ENCODE peak calls at places on chromosomes 6 and 20, in five cellular contexts. One of them, this sample, is unnamed.
A peak's percentile ranks its signal among the peaks of the same experiment; 100 is the strongest.

GRCh38 chr20:58228484-58229197 is at the start of gene ANKRD60:
- DNase-seq in stimulated activated CD8-positive, alpha-beta memory T cell treated with anti-CD3 and anti-CD28 coated beads, Interleukin-15, amount 100 ng/mL, for 1 hour: no peak
- DNase-seq in GM12865: no peak
- DNase-seq in dorsolateral prefrontal cortex: no peak
- DNase-seq in GM10248: peak; percentile 44
- DNase-seq in this sample: peak; percentile 64

GRCh38 chr6:11413112-11413687 is 124.3 kb upstream of the TMEM170B start:
- DNase-seq in GM12865: peak; percentile 48
- DNase-seq in GM10248: no peak
- DNase-seq in dorsolateral prefrontal cortex: no peak
- DNase-seq in stimulated activated CD8-positive, alpha-beta memory T cell treated with anti-CD3 and anti-CD28 coated beads, Interleukin-15, amount 100 ng/mL, for 1 hour: no peak
- DNase-seq in this sample: no peak

GRCh38 chr20:37521091-37521771 is at the start of gene NNAT:
- DNase-seq in GM10248: no peak
- DNase-seq in stimulated activated CD8-positive, alpha-beta memory T cell treated with anti-CD3 and anti-CD28 coated beads, Interleukin-15, amount 100 ng/mL, for 1 hour: no peak
- DNase-seq in dorsolateral prefrontal cortex: peak; percentile 66
- DNase-seq in GM12865: no peak
- DNase-seq in this sample: no peak

GRCh38 chr6:10262505-10262904 is 152.4 kb downstream of the TFAP2A start:
- DNase-seq in GM12865: no peak
- DNase-seq in GM10248: no peak
- DNase-seq in stimulated activated CD8-positive, alpha-beta memory T cell treated with anti-CD3 and anti-CD28 coated beads, Interleukin-15, amount 100 ng/mL, for 1 hour: no peak
- DNase-seq in dorsolateral prefrontal cortex: no peak
- DNase-seq in this sample: no peak

GRCh38 chr6:43702522-43703440 is 15.2 kb upstream of the MRPS18A start:
- DNase-seq in GM12865: peak; percentile 52
- DNase-seq in stimulated activated CD8-positive, alpha-beta memory T cell treated with anti-CD3 and anti-CD28 coated beads, Interleukin-15, amount 100 ng/mL, for 1 hour: no peak
- DNase-seq in dorsolateral prefrontal cortex: no peak
- DNase-seq in GM10248: peak; percentile 58
- DNase-seq in this sample: peak; percentile 34

GRCh38 chr6:37244430-37245310 is 12.9 kb upstream of the TBC1D22B start:
- DNase-seq in stimulated activated CD8-positive, alpha-beta memory T cell treated with anti-CD3 and anti-CD28 coated beads, Interleukin-15, amount 100 ng/mL, for 1 hour: no peak
- DNase-seq in GM12865: no peak
- DNase-seq in dorsolateral prefrontal cortex: no peak
- DNase-seq in GM10248: no peak
- DNase-seq in this sample: no peak

GRCh38 chr6:149093643-149094042 is 223.9 kb upstream of the TAB2 start:
- DNase-seq in GM10248: no peak
- DNase-seq in stimulated activated CD8-positive, alpha-beta memory T cell treated with anti-CD3 and anti-CD28 coated beads, Interleukin-15, amount 100 ng/mL, for 1 hour: no peak
- DNase-seq in GM12865: no peak
- DNase-seq in dorsolateral prefrontal cortex: no peak
- DNase-seq in this sample: no peak

GRCh38 chr6:124742971-124743370 is 219.3 kb upstream of the RNF217 start:
- DNase-seq in GM12865: no peak
- DNase-seq in dorsolateral prefrontal cortex: no peak
- DNase-seq in stimulated activated CD8-positive, alpha-beta memory T cell treated with anti-CD3 and anti-CD28 coated beads, Interleukin-15, amount 100 ng/mL, for 1 hour: no peak
- DNase-seq in GM10248: no peak
- DNase-seq in this sample: no peak

GRCh38 chr6:63634630-63635029 is 972 bp upstream of the PHF3 start:
- DNase-seq in stimulated activated CD8-positive, alpha-beta memory T cell treated with anti-CD3 and anti-CD28 coated beads, Interleukin-15, amount 100 ng/mL, for 1 hour: no peak
- DNase-seq in dorsolateral prefrontal cortex: no peak
- DNase-seq in GM12865: no peak
- DNase-seq in GM10248: no peak
- DNase-seq in this sample: no peak

GRCh38 chr6:14726816-14727493 is 518.9 kb upstream of the JARID2 start:
- DNase-seq in dorsolateral prefrontal cortex: no peak
- DNase-seq in GM12865: no peak
- DNase-seq in stimulated activated CD8-positive, alpha-beta memory T cell treated with anti-CD3 and anti-CD28 coated beads, Interleukin-15, amount 100 ng/mL, for 1 hour: no peak
- DNase-seq in GM10248: no peak
- DNase-seq in this sample: no peak

GRCh38 chr6:56279346-56280080 is 32.1 kb upstream of the COL21A1 start:
- DNase-seq in dorsolateral prefrontal cortex: no peak
- DNase-seq in GM12865: no peak
- DNase-seq in stimulated activated CD8-positive, alpha-beta memory T cell treated with anti-CD3 and anti-CD28 coated beads, Interleukin-15, amount 100 ng/mL, for 1 hour: no peak
- DNase-seq in GM10248: no peak
- DNase-seq in this sample: no peak

GRCh38 chr20:47785900-47786762 is 850 bp upstream of the SULF2 start:
- DNase-seq in stimulated activated CD8-positive, alpha-beta memory T cell treated with anti-CD3 and anti-CD28 coated beads, Interleukin-15, amount 100 ng/mL, for 1 hour: no peak
- DNase-seq in GM10248: peak; percentile 71
- DNase-seq in dorsolateral prefrontal cortex: peak; percentile 68
- DNase-seq in GM12865: peak; percentile 40
- DNase-seq in this sample: peak; percentile 77

GRCh38 chr6:170185175-170185970 is 105.5 kb downstream of the DLL1 start:
- DNase-seq in stimulated activated CD8-positive, alpha-beta memory T cell treated with anti-CD3 and anti-CD28 coated beads, Interleukin-15, amount 100 ng/mL, for 1 hour: no peak
- DNase-seq in GM12865: no peak
- DNase-seq in dorsolateral prefrontal cortex: no peak
- DNase-seq in GM10248: no peak
- DNase-seq in this sample: no peak

GRCh38 chr20:47969426-47969825 is 184.1 kb upstream of the SULF2 start:
- DNase-seq in GM12865: no peak
- DNase-seq in GM10248: no peak
- DNase-seq in stimulated activated CD8-positive, alpha-beta memory T cell treated with anti-CD3 and anti-CD28 coated beads, Interleukin-15, amount 100 ng/mL, for 1 hour: no peak
- DNase-seq in dorsolateral prefrontal cortex: no peak
- DNase-seq in this sample: no peak

GRCh38 chr6:106186172-106186571 is 100.0 kb downstream of the PRDM1 start:
- DNase-seq in stimulated activated CD8-positive, alpha-beta memory T cell treated with anti-CD3 and anti-CD28 coated beads, Interleukin-15, amount 100 ng/mL, for 1 hour: no peak
- DNase-seq in GM12865: no peak
- DNase-seq in dorsolateral prefrontal cortex: no peak
- DNase-seq in GM10248: no peak
- DNase-seq in this sample: no peak

GRCh38 chr20:22303523-22303922 is 280.8 kb downstream of the FOXA2 start:
- DNase-seq in dorsolateral prefrontal cortex: no peak
- DNase-seq in stimulated activated CD8-positive, alpha-beta memory T cell treated with anti-CD3 and anti-CD28 coated beads, Interleukin-15, amount 100 ng/mL, for 1 hour: no peak
- DNase-seq in GM12865: no peak
- DNase-seq in GM10248: no peak
- DNase-seq in this sample: no peak

GRCh38 chr6:90319979-90320667 is 23.5 kb upstream of the BACH2 start:
- DNase-seq in dorsolateral prefrontal cortex: no peak
- DNase-seq in stimulated activated CD8-positive, alpha-beta memory T cell treated with anti-CD3 and anti-CD28 coated beads, Interleukin-15, amount 100 ng/mL, for 1 hour: no peak
- DNase-seq in GM12865: no peak
- DNase-seq in GM10248: no peak
- DNase-seq in this sample: no peak

GRCh38 chr6:11185204-11185842 is 47.1 kb downstream of the NEDD9 start:
- DNase-seq in stimulated activated CD8-positive, alpha-beta memory T cell treated with anti-CD3 and anti-CD28 coated beads, Interleukin-15, amount 100 ng/mL, for 1 hour: no peak
- DNase-seq in GM12865: no peak
- DNase-seq in GM10248: no peak
- DNase-seq in dorsolateral prefrontal cortex: no peak
- DNase-seq in this sample: no peak